ENCODE peak calls at places on chromosomes 5 and 9, in seven cellular contexts. F is Calu3, A is RWPE1, R is suprapubic skin, M is IMR-90, E is endodermal cell, Q is heart right ventricle. G is an unnamed sample.

GRCh38 chr5:169910393-169910792 is 69.9 kb downstream of the INSYN2B start:
- DNase-seq in E (no peak), M (no peak), R (no peak), F (no peak), Q (no peak), A (no peak), G (no peak)

GRCh38 chr5:131957721-131958483 is 12.4 kb upstream of the MEIKIN start:
- DNase-seq in A (no peak), M (no peak), E (no peak), R (no peak), F (no peak), Q (no peak), G (no peak)

GRCh38 chr5:105639068-105639467 is 2031.7 kb downstream of the EFNA5 start:
- DNase-seq in A (no peak), E (peak; percentile 69), F (no peak), Q (no peak), M (no peak), R (no peak), G (no peak)

GRCh38 chr5:108919591-108920326 is 172.1 kb downstream of the FER start:
- DNase-seq in A (no peak), R (no peak), M (no peak), Q (no peak), F (no peak), E (no peak), G (no peak)

GRCh38 chr5:42021923-42022322 is 96.8 kb downstream of the FBXO4 start:
- DNase-seq in Q (no peak), R (no peak), M (no peak), F (no peak), A (no peak), E (no peak), G (no peak)

GRCh38 chr5:179225387-179225786 is 119.9 kb downstream of the ADAMTS2 start:
- DNase-seq in E (peak; percentile 28), R (peak; percentile 51), A (no peak), F (no peak), M (no peak), Q (no peak), G (peak; percentile 2)

GRCh38 chr9:135030711-135031245 is 56.7 kb upstream of the OLFM1 start:
- DNase-seq in R (no peak), A (no peak), E (no peak), Q (no peak), M (no peak), F (no peak), G (no peak)

GRCh38 chr5:157434096-157434495 is 25.9 kb upstream of the NIPAL4 start:
- DNase-seq in A (no peak), E (no peak), Q (no peak), R (no peak), M (no peak), F (no peak), G (no peak)

GRCh38 chr5:123721721-123722276 is 209.8 kb downstream of the CSNK1G3 start:
- DNase-seq in Q (no peak), A (no peak), E (no peak), R (no peak), M (no peak), F (no peak), G (no peak)

DNA sequence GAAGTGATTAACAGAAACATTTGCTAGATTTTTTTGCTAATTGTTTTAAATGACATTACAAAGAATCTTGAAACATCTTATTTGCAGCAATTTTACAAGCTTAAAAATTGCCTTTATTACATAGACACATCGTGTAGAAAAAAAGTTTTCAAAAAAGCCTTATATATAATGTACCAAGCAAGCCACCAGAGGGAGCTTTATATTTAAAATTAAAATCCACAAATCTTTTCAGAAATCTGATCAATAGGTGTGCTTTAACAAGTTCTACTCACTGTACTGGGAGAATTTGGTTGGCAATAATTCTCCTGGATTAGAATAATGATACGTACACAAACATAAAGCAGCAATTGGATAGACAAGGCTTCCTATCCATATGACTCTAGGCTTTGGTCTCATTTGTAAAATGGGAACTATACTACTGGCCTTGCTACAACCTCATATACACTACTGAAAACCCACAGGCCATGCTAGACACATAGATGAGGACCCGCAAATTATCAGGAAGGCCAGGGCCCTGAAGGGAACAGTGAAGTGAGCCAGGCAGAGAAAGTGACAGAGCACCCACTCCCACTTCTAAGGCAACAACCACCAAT is 4.8 kb downstream of the PSMB7 start:
- DNase-seq in F (no peak), Q (no peak), M (no peak), E (no peak), A (no peak), R (no peak), G (no peak)
- TF ChIP-seq CTCF in F (peak; percentile 13), Q (peak; percentile 22), M (peak; percentile 43), E (peak; percentile 72), A (peak; percentile 74), R (no peak), G (peak; percentile 25)

GRCh38 chr5:135973323-135974018 is 18.7 kb upstream of the LECT2 start:
- DNase-seq in R (peak; percentile 79), A (peak; percentile 17), Q (no peak), M (peak; percentile 75), E (no peak), F (no peak), G (no peak)
- TF ChIP-seq CTCF in R (no peak), A (no peak), Q (no peak), M (no peak), E (no peak), F (no peak), G (no peak)

GRCh38 chr5:16457853-16458252 is 7.7 kb downstream of the ZNF622 start:
- DNase-seq in R (no peak), F (no peak), E (no peak), M (peak; percentile 49), A (no peak), Q (no peak), G (no peak)

GRCh38 chr5:16455670-16456069 is 9.9 kb downstream of the ZNF622 start:
- DNase-seq in A (no peak), R (no peak), M (no peak), F (no peak), Q (no peak), E (no peak), G (no peak)

GRCh38 chr5:16459451-16459850 is 6.1 kb downstream of the ZNF622 start:
- DNase-seq in E (no peak), R (no peak), F (no peak), A (no peak), M (no peak), Q (no peak), G (no peak)

GRCh38 chr5:16456103-16456832 is 9.3 kb downstream of the ZNF622 start:
- DNase-seq in Q (no peak), F (peak; percentile 19), M (peak; percentile 72), R (no peak), E (peak; percentile 50), A (peak; percentile 38), G (peak; percentile 20)

GRCh38 chr5:16457451-16457850 is 8.1 kb downstream of the ZNF622 start:
- DNase-seq in Q (no peak), A (no peak), E (no peak), F (no peak), M (no peak), R (no peak), G (no peak)
- TF ChIP-seq CTCF in Q (peak; percentile 28), A (no peak), E (peak; percentile 52), F (no peak), M (no peak), R (no peak), G (no peak)

GRCh38 chr5:159319363-159319762 is 10.9 kb downstream of the IL12B start:
- DNase-seq in F (no peak), E (no peak), R (no peak), M (no peak), Q (no peak), A (no peak), G (no peak)

GRCh38 chr5:159319822-159320221 is 10.5 kb downstream of the IL12B start:
- DNase-seq in M (no peak), F (no peak), R (no peak), A (no peak), E (no peak), Q (no peak), G (no peak)

GRCh38 chr5:159318448-159318847 is 11.8 kb downstream of the IL12B start:
- DNase-seq in R (no peak), E (no peak), Q (no peak), A (no peak), M (no peak), F (no peak), G (no peak)

GRCh38 chr5:159317849-159318248 is 12.4 kb downstream of the IL12B start:
- DNase-seq in Q (no peak), A (no peak), F (no peak), R (no peak), M (no peak), E (no peak), G (no peak)

GRCh38 chr5:159316519-159317383 is 13.5 kb downstream of the IL12B start:
- DNase-seq in A (peak; percentile 64), E (peak; percentile 82), R (no peak), Q (peak; percentile 19), M (peak; percentile 67), F (peak; percentile 57), G (peak; percentile 41)
- TF ChIP-seq CTCF in A (peak; percentile 69), E (peak; percentile 80), R (peak; percentile 2), Q (peak; percentile 55), M (peak; percentile 65), F (peak; percentile 74), G (peak; percentile 37)

GRCh38 chr5:149380466-149381121 is 1.5 kb upstream of the IL17B start:
- DNase-seq in F (no peak), E (no peak), M (no peak), R (no peak), Q (no peak), A (no peak), G (peak; percentile 53)

GRCh38 chr5:149382517-149383220 is 3.6 kb upstream of the IL17B start:
- DNase-seq in A (no peak), F (no peak), M (no peak), E (no peak), R (no peak), Q (no peak), G (no peak)

GRCh38 chr5:149381261-149381985 is 2.3 kb upstream of the IL17B start:
- DNase-seq in F (no peak), A (no peak), M (no peak), E (no peak), R (no peak), Q (no peak), G (no peak)

GRCh38 chr5:149383399-149383798 is 4.3 kb upstream of the IL17B start:
- DNase-seq in Q (peak; percentile 82), F (no peak), E (no peak), M (no peak), R (no peak), A (no peak), G (peak; percentile 48)

DNA sequence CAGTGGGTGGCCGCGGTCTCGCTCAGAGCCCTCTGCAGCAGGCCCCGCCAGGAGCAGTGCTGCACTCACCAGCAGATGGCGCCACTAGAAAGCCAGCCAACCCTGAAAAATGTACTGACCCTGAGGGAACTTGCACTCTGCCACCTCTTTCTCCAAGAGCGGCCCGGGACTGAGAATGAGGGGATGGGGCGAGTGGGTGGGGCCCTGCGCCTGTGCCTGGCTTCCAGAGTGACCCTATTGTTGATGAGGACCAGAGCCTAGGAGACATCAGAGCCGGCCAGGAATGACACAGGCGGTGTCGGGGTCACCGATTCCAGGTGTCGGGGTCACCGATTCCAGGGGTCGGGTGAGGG is 2.9 kb upstream of the IL17B start:
- DNase-seq in Q (peak; percentile 88), E (peak; percentile 97), M (peak; percentile 66), A (peak; percentile 89), R (peak; percentile 85), F (peak; percentile 88), G (peak; percentile 83)
- TF ChIP-seq CTCF in Q (peak; percentile 97), E (peak; percentile 96), M (peak; percentile 92), A (peak; percentile 99), R (peak; percentile 64), F (peak; percentile 93), G (peak; percentile 94)